ENCODE peak calls at places on chromosomes 11 and 22, in four cellular contexts. One of them, this sample, is unnamed.

GRCh38 chr11:774873-775592 is 2.3 kb downstream of the GATD1 start:
- DNase-seq in IMR-90: peak
- DNase-seq in right lobe of liver: no peak
- DNase-seq in body of pancreas: no peak
- DNase-seq in this sample: peak

GRCh38 chr11:78935408-78936101 is 360.9 kb upstream of the NARS2 start:
- DNase-seq in IMR-90: no peak
- DNase-seq in right lobe of liver: no peak
- DNase-seq in body of pancreas: no peak
- DNase-seq in this sample: no peak

GRCh38 chr11:17257200-17257599 is 19.3 kb upstream of the NUCB2 start:
- DNase-seq in IMR-90: peak
- DNase-seq in right lobe of liver: no peak
- DNase-seq in body of pancreas: no peak
- DNase-seq in this sample: no peak

GRCh38 chr22:38697055-38697980 is 3.4 kb downstream of the JOSD1 start:
- DNase-seq in IMR-90: peak
- DNase-seq in right lobe of liver: no peak
- DNase-seq in body of pancreas: peak
- DNase-seq in this sample: no peak

GRCh38 chr22:29435236-29435635 is 3.1 kb upstream of the RFPL1 start:
- DNase-seq in IMR-90: no peak
- DNase-seq in right lobe of liver: no peak
- DNase-seq in body of pancreas: no peak
- DNase-seq in this sample: peak

GRCh38 chr22:45903355-45904149 is 73.4 kb downstream of the WNT7B start:
- DNase-seq in IMR-90: peak
- DNase-seq in right lobe of liver: no peak
- DNase-seq in body of pancreas: peak
- DNase-seq in this sample: no peak

GRCh38 chr22:17914474-17914873 is 109.9 kb downstream of the MICAL3 start:
- DNase-seq in IMR-90: no peak
- DNase-seq in right lobe of liver: no peak
- DNase-seq in body of pancreas: no peak
- DNase-seq in this sample: no peak

GRCh38 chr11:119363874-119364590 is 17.5 kb downstream of the USP2 start:
- DNase-seq in IMR-90: no peak
- DNase-seq in right lobe of liver: peak
- DNase-seq in body of pancreas: peak
- DNase-seq in this sample: no peak

GRCh38 chr11:18768472-18768901 is 23.1 kb downstream of the PTPN5 start:
- DNase-seq in IMR-90: no peak
- DNase-seq in right lobe of liver: no peak
- DNase-seq in body of pancreas: no peak
- DNase-seq in this sample: no peak

GRCh38 chr22:20988573-20989322 is 6.7 kb downstream of the LZTR1 start:
- DNase-seq in IMR-90: no peak
- DNase-seq in right lobe of liver: no peak
- DNase-seq in body of pancreas: no peak
- DNase-seq in this sample: no peak

GRCh38 chr11:111303476-111303875 is 5.1 kb downstream of the POU2AF3 start:
- DNase-seq in IMR-90: no peak
- DNase-seq in right lobe of liver: peak
- DNase-seq in body of pancreas: peak
- DNase-seq in this sample: no peak

GRCh38 chr11:45470151-45471001 is 184.2 kb upstream of the SYT13 start:
- DNase-seq in IMR-90: no peak
- DNase-seq in right lobe of liver: peak
- DNase-seq in body of pancreas: peak
- DNase-seq in this sample: no peak

GRCh38 chr11:32891657-32892354 is 805 bp upstream of the QSER1 start:
- DNase-seq in IMR-90: no peak
- DNase-seq in right lobe of liver: no peak
- DNase-seq in body of pancreas: peak
- DNase-seq in this sample: no peak

GRCh38 chr11:1163911-1164735 is 6.4 kb downstream of the MUC5AC start:
- DNase-seq in IMR-90: no peak
- DNase-seq in right lobe of liver: peak
- DNase-seq in body of pancreas: peak
- DNase-seq in this sample: peak

GRCh38 chr11:2300936-2301630 is 635 bp downstream of the C11orf21 start:
- DNase-seq in IMR-90: no peak
- DNase-seq in right lobe of liver: peak
- DNase-seq in body of pancreas: no peak
- DNase-seq in this sample: peak

GRCh38 chr11:16226245-16226644 is 130.1 kb downstream of the SOX6 start:
- DNase-seq in IMR-90: peak
- DNase-seq in right lobe of liver: peak
- DNase-seq in body of pancreas: peak
- DNase-seq in this sample: peak

GRCh38 chr11:81658722-81659121 is 1074.9 kb downstream of the FAM181B start:
- DNase-seq in IMR-90: peak
- DNase-seq in right lobe of liver: peak
- DNase-seq in body of pancreas: no peak
- DNase-seq in this sample: no peak
- TF ChIP-seq CTCF in IMR-90: peak
- TF ChIP-seq CTCF in right lobe of liver: peak
- TF ChIP-seq CTCF in body of pancreas: no peak
- TF ChIP-seq CTCF in this sample: no peak

GRCh38 chr11:12505183-12505582 is 127.8 kb downstream of the PARVA start:
- DNase-seq in IMR-90: no peak
- DNase-seq in right lobe of liver: no peak
- DNase-seq in body of pancreas: no peak
- DNase-seq in this sample: no peak

GRCh38 chr11:12506502-12506921 is 129.1 kb downstream of the PARVA start:
- DNase-seq in IMR-90: peak
- DNase-seq in right lobe of liver: no peak
- DNase-seq in body of pancreas: no peak
- DNase-seq in this sample: no peak

GRCh38 chr11:12509371-12509770 is 132.0 kb downstream of the PARVA start:
- DNase-seq in IMR-90: no peak
- DNase-seq in right lobe of liver: no peak
- DNase-seq in body of pancreas: no peak
- DNase-seq in this sample: no peak

GRCh38 chr11:12507391-12507790 is 130.0 kb downstream of the PARVA start:
- DNase-seq in IMR-90: no peak
- DNase-seq in right lobe of liver: no peak
- DNase-seq in body of pancreas: no peak
- DNase-seq in this sample: no peak

GRCh38 chr11:12508151-12508740 is 130.9 kb downstream of the PARVA start:
- DNase-seq in IMR-90: peak
- DNase-seq in right lobe of liver: no peak
- DNase-seq in body of pancreas: no peak
- DNase-seq in this sample: peak
- TF ChIP-seq POLR2A in IMR-90: no peak
- TF ChIP-seq POLR2A in right lobe of liver: no peak
- TF ChIP-seq POLR2A in body of pancreas: no peak
- TF ChIP-seq POLR2A in this sample: no peak

DNA sequence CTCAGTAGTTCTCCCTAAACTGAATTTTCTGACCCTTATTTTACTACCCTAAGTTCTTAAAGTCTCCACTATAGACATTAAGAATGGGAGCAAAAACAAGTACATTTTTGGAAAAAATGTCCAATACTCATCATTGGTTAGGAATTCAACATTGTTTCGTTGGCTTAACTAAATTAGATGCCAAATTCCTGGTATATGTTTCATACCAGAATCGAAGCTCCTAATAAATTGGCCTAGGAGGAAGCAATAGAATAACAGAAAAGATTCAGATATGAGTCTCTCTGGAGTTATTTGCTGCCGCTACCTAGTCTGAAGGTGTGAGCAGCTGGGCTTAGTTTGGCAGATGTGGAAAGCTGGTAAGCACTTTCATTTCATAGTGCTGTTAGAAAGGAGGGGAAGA is 28.6 kb downstream of the ZNF143 start:
- DNase-seq in IMR-90: peak
- DNase-seq in right lobe of liver: no peak
- DNase-seq in body of pancreas: no peak
- DNase-seq in this sample: no peak
- H3K4me3 ChIP-seq in IMR-90: peak
- H3K4me3 ChIP-seq in right lobe of liver: no peak
- H3K4me3 ChIP-seq in body of pancreas: no peak
- H3K4me3 ChIP-seq in this sample: no peak

DNA sequence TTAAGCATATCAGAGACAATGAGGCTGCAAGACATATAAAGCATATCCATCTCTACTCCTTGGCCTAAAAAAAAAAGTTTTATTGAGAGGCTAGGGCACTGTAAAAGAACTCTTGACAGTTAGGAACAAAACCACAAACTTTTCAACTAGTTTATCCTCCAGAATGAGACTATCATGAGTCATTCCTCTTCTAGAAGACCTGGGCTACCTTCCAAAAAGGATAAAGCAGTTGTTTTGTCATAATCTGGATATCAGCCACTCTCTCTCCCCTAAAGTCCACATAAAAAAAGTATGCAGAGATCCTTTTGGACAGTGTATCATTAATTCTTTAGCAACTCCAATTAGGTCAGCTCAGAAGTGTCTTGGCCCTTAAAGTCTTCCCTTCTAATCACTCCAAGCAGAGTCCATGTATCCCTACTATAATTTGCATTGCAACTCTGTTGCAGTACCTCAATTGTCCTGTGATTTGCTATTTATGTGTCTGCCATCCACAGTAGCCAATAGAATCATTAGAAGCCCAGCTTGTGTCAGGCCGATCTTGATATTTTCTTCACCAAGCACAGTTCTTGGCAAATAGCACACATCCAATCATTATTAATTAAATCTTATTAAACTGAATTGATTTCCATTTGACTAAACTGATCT is 10.4 kb downstream of the OR51T1 start:
- DNase-seq in IMR-90: peak
- DNase-seq in right lobe of liver: no peak
- DNase-seq in body of pancreas: no peak
- DNase-seq in this sample: no peak
- TF ChIP-seq CTCF in IMR-90: no peak
- TF ChIP-seq CTCF in right lobe of liver: no peak
- TF ChIP-seq CTCF in body of pancreas: no peak
- TF ChIP-seq CTCF in this sample: no peak

GRCh38 chr11:125903753-125904659 is at the start of gene DDX25:
- DNase-seq in IMR-90: no peak
- DNase-seq in right lobe of liver: no peak
- DNase-seq in body of pancreas: peak
- DNase-seq in this sample: no peak

GRCh38 chr11:125904678-125905077 is 370 bp downstream of the DDX25 start:
- DNase-seq in IMR-90: no peak
- DNase-seq in right lobe of liver: no peak
- DNase-seq in body of pancreas: no peak
- DNase-seq in this sample: no peak

GRCh38 chr11:125902315-125902926 is 585 bp downstream of the PUS3 start:
- DNase-seq in IMR-90: no peak
- DNase-seq in right lobe of liver: no peak
- DNase-seq in body of pancreas: no peak
- DNase-seq in this sample: no peak

GRCh38 chr11:125901872-125902271 is 1.1 kb downstream of the PUS3 start:
- DNase-seq in IMR-90: no peak
- DNase-seq in right lobe of liver: no peak
- DNase-seq in body of pancreas: no peak
- DNase-seq in this sample: no peak

DNA sequence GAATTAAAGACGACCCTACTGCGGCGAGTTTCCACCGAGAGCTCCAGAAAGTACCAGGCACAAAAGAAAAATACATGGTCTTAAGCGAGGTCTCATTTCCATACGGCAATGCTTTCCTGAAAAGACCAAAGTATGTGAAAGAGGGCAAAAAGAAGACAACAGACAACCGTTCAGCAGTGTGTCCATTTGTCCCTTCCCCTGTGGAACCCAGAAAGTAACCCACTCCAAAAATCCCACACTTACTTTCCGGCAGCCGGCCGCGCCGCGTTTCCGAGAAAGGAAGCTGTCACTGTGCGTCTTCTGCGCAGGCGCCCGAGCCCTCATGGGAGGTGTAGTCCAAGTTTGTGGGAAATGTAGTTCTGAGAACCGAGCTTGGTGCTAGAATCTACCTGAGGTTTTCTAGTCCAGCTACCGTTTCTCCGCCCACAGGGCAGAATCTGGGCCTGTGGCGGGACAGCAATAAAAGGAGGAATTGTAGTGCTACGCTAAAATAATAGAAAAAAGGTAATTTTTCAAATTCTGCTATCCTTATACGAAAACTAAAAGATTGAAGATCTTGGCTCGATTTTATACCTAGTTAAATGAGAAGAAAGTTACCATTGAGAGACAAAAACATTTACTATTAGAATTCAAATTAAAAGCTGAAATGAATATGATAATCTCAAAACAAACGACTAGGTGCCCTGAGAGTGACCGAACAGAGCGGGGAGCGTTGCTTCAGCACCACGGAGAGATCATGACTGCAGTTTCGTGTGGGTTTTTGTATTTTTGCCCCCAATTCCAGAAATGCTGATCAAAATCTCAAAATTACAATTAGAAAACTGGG is at the start of gene PUS3:
- DNase-seq in IMR-90: peak
- DNase-seq in right lobe of liver: peak
- DNase-seq in body of pancreas: peak
- DNase-seq in this sample: peak
- TF ChIP-seq POLR2A in IMR-90: no peak
- TF ChIP-seq POLR2A in right lobe of liver: peak
- TF ChIP-seq POLR2A in body of pancreas: peak
- TF ChIP-seq POLR2A in this sample: no peak

DNA sequence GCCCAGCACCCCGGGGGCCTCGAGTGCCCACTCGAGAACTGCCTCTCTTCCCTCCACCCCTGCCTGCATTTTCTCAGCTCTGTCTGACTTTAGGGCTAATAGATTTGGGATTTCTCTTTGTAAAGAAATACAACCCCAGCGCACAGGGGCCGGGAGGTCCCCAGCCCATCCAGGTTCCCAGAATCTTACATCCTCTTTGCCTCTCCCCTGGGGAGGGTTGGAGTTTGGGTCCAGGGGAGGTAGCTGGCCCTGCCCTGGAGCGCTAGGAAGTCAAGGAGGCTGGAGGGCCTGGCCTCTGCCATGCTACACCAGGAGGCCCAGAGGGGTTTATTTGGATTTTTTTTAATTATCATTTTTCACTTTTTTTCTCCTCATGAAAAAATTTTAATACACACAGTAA is 65.7 kb upstream of the LMO1 start:
- DNase-seq in IMR-90: no peak
- DNase-seq in right lobe of liver: no peak
- DNase-seq in body of pancreas: no peak
- DNase-seq in this sample: no peak
- H3K4me3 ChIP-seq in IMR-90: no peak
- H3K4me3 ChIP-seq in right lobe of liver: no peak
- H3K4me3 ChIP-seq in body of pancreas: no peak
- H3K4me3 ChIP-seq in this sample: no peak

DNA sequence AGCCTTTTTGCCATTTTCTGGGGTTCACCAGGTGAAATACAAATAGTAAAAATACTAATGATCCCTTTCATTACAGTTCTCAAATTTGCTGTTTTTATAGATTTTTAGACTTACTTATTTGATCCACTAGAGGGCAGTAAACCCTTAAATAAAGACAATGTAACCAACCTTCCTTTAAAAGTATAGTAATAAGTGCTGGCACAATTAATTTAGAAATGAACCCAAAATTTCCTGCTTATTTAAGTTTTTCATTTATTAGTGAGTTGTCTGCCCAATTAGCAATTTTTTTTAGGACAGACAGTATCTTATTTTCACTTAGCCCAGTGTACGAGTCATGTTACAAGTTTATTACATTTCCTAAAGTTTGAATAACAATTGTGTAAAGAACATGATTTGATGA is 4.7 kb downstream of the DDIAS start:
- DNase-seq in IMR-90: peak
- DNase-seq in right lobe of liver: no peak
- DNase-seq in body of pancreas: no peak
- DNase-seq in this sample: no peak
- TF ChIP-seq CTCF in IMR-90: peak
- TF ChIP-seq CTCF in right lobe of liver: peak
- TF ChIP-seq CTCF in body of pancreas: peak
- TF ChIP-seq CTCF in this sample: no peak